ENCODE peak calls at places on chromosomes 13 and 19, in eight cellular contexts. E, Z, L, M, I, C, S and W are unnamed samples.

GRCh38 chr13:113836917-113837553 is 26.8 kb downstream of the GAS6 start:
- DNase-seq in M (peak), E (peak), Z (no peak), I (peak), S (peak), C (no peak), L (no peak), W (peak)

GRCh38 chr13:97328222-97328790 is 105.7 kb upstream of the RAP2A start:
- DNase-seq in M (peak), E (peak), C (no peak), I (no peak), S (no peak), Z (no peak), L (no peak), W (peak)

GRCh38 chr19:14160017-14160703 is 23.8 kb upstream of the ASF1B start:
- DNase-seq in C (no peak), S (no peak), L (no peak), E (no peak), Z (no peak), M (no peak), I (no peak), W (no peak)

GRCh38 chr19:2248136-2249009 is 750 bp upstream of the AMH start:
- DNase-seq in I (no peak), S (no peak), Z (no peak), M (no peak), L (no peak), C (no peak), E (no peak), W (no peak)

GRCh38 chr19:43596842-43597461 is 557 bp downstream of the ZNF576 start:
- DNase-seq in C (no peak), Z (no peak), I (no peak), L (no peak), M (no peak), E (no peak), S (peak), W (no peak)

GRCh38 chr13:102799544-102800144 is 725 bp downstream of the BIVM start:
- DNase-seq in Z (no peak), I (no peak), L (peak), C (peak), M (no peak), E (peak), S (peak), W (no peak)

GRCh38 chr19:5578094-5578846 is 10.5 kb upstream of the TINCR start:
- DNase-seq in E (peak), Z (peak), I (no peak), S (peak), L (peak), M (peak), C (peak), W (no peak)

GRCh38 chr19:33947565-33947964 is 150.9 kb downstream of the KCTD15 start:
- DNase-seq in L (no peak), C (no peak), I (no peak), M (no peak), S (no peak), Z (no peak), E (no peak), W (no peak)

GRCh38 chr13:44399045-44399444 is 25.4 kb downstream of the SERP2 start:
- DNase-seq in S (no peak), E (no peak), I (no peak), L (no peak), M (no peak), Z (no peak), C (no peak), W (no peak)

GRCh38 chr13:36788276-36788675 is 30.7 kb upstream of the RFXAP start:
- DNase-seq in E (peak), S (no peak), L (no peak), C (no peak), Z (no peak), M (no peak), I (no peak), W (no peak)

GRCh38 chr19:38455031-38455430 is 21.5 kb downstream of the RYR1 start:
- DNase-seq in S (no peak), M (peak), E (no peak), L (no peak), C (no peak), I (no peak), Z (no peak), W (no peak)

GRCh38 chr13:96768524-96768923 is 225.8 kb downstream of the OXGR1 start:
- DNase-seq in S (no peak), M (no peak), Z (no peak), C (no peak), E (no peak), I (no peak), L (no peak), W (no peak)

GRCh38 chr19:55597493-55597892 is 1.8 kb downstream of the FIZ1 start:
- DNase-seq in S (peak), C (no peak), Z (no peak), I (no peak), E (no peak), L (no peak), M (no peak), W (no peak)

GRCh38 chr19:18153555-18154134 is 682 bp downstream of the PIK3R2 start:
- DNase-seq in S (no peak), L (no peak), C (no peak), I (no peak), E (no peak), Z (peak), M (no peak), W (no peak)

GRCh38 chr13:97011446-97012131 is 17.3 kb upstream of the OXGR1 start:
- DNase-seq in S (no peak), M (no peak), I (no peak), C (no peak), E (no peak), L (no peak), Z (no peak), W (no peak)

GRCh38 chr19:35381318-35381717 is 10.4 kb downstream of the GPR42 start:
- DNase-seq in E (no peak), Z (no peak), C (no peak), S (no peak), M (no peak), I (no peak), L (no peak), W (no peak)

GRCh38 chr13:97338571-97338970 is 95.4 kb upstream of the RAP2A start:
- DNase-seq in Z (no peak), L (no peak), E (no peak), M (no peak), S (peak), I (no peak), C (no peak), W (no peak)

GRCh38 chr13:74077847-74078246 is 56.4 kb downstream of the KLF12 start:
- DNase-seq in Z (no peak), E (peak), S (no peak), C (no peak), I (no peak), M (peak), L (no peak), W (no peak)

GRCh38 chr19:15181394-15181793 is 19.4 kb downstream of the NOTCH3 start:
- DNase-seq in L (no peak), I (no peak), C (no peak), E (no peak), M (no peak), S (no peak), Z (no peak), W (no peak)

GRCh38 chr19:2629491-2630351 is 72.8 kb downstream of the GNG7 start:
- DNase-seq in M (peak), C (no peak), E (no peak), I (no peak), S (no peak), L (no peak), Z (no peak), W (no peak)

GRCh38 chr13:46951516-46951915 is 54.7 kb upstream of the HTR2A start:
- DNase-seq in L (no peak), C (no peak), I (no peak), E (no peak), S (no peak), Z (no peak), M (no peak), W (no peak)

GRCh38 chr19:35288843-35289355 is 3.1 kb upstream of the MAG start:
- DNase-seq in Z (no peak), S (no peak), I (no peak), L (no peak), M (no peak), E (no peak), C (no peak), W (no peak)

GRCh38 chr13:96751089-96751488 is 243.2 kb downstream of the OXGR1 start:
- DNase-seq in S (no peak), C (no peak), E (no peak), I (no peak), L (no peak), M (no peak), Z (no peak), W (no peak)

GRCh38 chr13:98405107-98405571 is 171.8 kb downstream of the STK24 start:
- DNase-seq in I (no peak), L (peak), M (peak), S (peak), Z (no peak), E (peak), C (no peak), W (no peak)

GRCh38 chr13:83752141-83752540 is 130.1 kb downstream of the SLITRK1 start:
- DNase-seq in I (peak), E (no peak), Z (no peak), L (no peak), M (peak), S (no peak), C (no peak), W (peak)

GRCh38 chr19:13621413-13621812 is 115.1 kb upstream of the CACNA1A start:
- DNase-seq in S (peak), I (peak), C (no peak), E (peak), Z (peak), M (peak), L (no peak), W (peak)

GRCh38 chr19:57829316-57829715 is 783 bp upstream of the ZNF587B start:
- DNase-seq in Z (no peak), S (no peak), E (no peak), I (no peak), M (peak), L (no peak), C (no peak), W (no peak)

GRCh38 chr13:112132142-112132541 is 65.2 kb downstream of the SOX1 start:
- DNase-seq in E (no peak), S (no peak), C (no peak), I (no peak), L (no peak), M (no peak), Z (no peak), W (no peak)

GRCh38 chr19:29665826-29666633 is 769 bp downstream of the PLEKHF1 start:
- DNase-seq in L (no peak), I (no peak), C (peak), E (peak), M (peak), S (no peak), Z (no peak), W (no peak)

GRCh38 chr19:6774821-6775707 is 2.6 kb downstream of the VAV1 start:
- DNase-seq in E (no peak), Z (no peak), M (peak), C (no peak), I (no peak), L (no peak), S (peak), W (no peak)